ENCODE peak calls at places on chromosomes 3 and 15, in five cellular contexts. One of them, this sample, is unnamed.

GRCh38 chr3:9439331-9439730 is 41.9 kb downstream of the SETD5 start:
- DNase-seq in A549: no peak
- DNase-seq in astrocyte of the cerebellum: no peak
- DNase-seq in tibial artery: no peak
- DNase-seq in AG09309: no peak
- DNase-seq in this sample: no peak

GRCh38 chr3:145639880-145640279 is 521.1 kb downstream of the PLOD2 start:
- DNase-seq in A549: no peak
- DNase-seq in tibial artery: no peak
- DNase-seq in AG09309: no peak
- DNase-seq in astrocyte of the cerebellum: no peak
- DNase-seq in this sample: no peak

GRCh38 chr3:193680220-193680619 is 87.2 kb downstream of the OPA1 start:
- DNase-seq in astrocyte of the cerebellum: no peak
- DNase-seq in tibial artery: no peak
- DNase-seq in A549: no peak
- DNase-seq in AG09309: no peak
- DNase-seq in this sample: no peak

GRCh38 chr3:184156522-184156955 is 1.4 kb downstream of the DVL3 start:
- DNase-seq in AG09309: no peak
- DNase-seq in astrocyte of the cerebellum: no peak
- DNase-seq in A549: no peak
- DNase-seq in tibial artery: no peak
- DNase-seq in this sample: peak

GRCh38 chr3:183069086-183069485 is 30.2 kb downstream of the MCCC1 start:
- DNase-seq in AG09309: no peak
- DNase-seq in A549: no peak
- DNase-seq in tibial artery: no peak
- DNase-seq in astrocyte of the cerebellum: no peak
- DNase-seq in this sample: no peak

GRCh38 chr3:42711491-42712343 is 9.1 kb upstream of the HHATL start:
- DNase-seq in tibial artery: no peak
- DNase-seq in astrocyte of the cerebellum: no peak
- DNase-seq in A549: peak
- DNase-seq in AG09309: no peak
- DNase-seq in this sample: peak

GRCh38 chr15:79373728-79374127 is 58.4 kb upstream of the MINAR1 start:
- DNase-seq in A549: no peak
- DNase-seq in tibial artery: no peak
- DNase-seq in AG09309: no peak
- DNase-seq in astrocyte of the cerebellum: no peak
- DNase-seq in this sample: no peak

GRCh38 chr15:48974865-48975264 is 11.1 kb upstream of the SHC4 start:
- DNase-seq in tibial artery: no peak
- DNase-seq in A549: peak
- DNase-seq in astrocyte of the cerebellum: no peak
- DNase-seq in AG09309: no peak
- DNase-seq in this sample: no peak

GRCh38 chr15:74906193-74906449 is 530 bp downstream of the FAM219B start:
- DNase-seq in tibial artery: peak
- DNase-seq in A549: no peak
- DNase-seq in astrocyte of the cerebellum: no peak
- DNase-seq in AG09309: no peak
- DNase-seq in this sample: no peak

GRCh38 chr15:70264014-70264492 is 166.3 kb upstream of the TLE3 start:
- DNase-seq in astrocyte of the cerebellum: peak
- DNase-seq in AG09309: no peak
- DNase-seq in tibial artery: no peak
- DNase-seq in A549: no peak
- DNase-seq in this sample: no peak

GRCh38 chr3:119289371-119289770 is 4.8 kb upstream of the ARHGAP31 start:
- DNase-seq in AG09309: no peak
- DNase-seq in A549: no peak
- DNase-seq in astrocyte of the cerebellum: no peak
- DNase-seq in tibial artery: no peak
- DNase-seq in this sample: no peak

GRCh38 chr3:9746330-9746729 is 3.4 kb upstream of the OGG1 start:
- DNase-seq in AG09309: peak
- DNase-seq in tibial artery: no peak
- DNase-seq in astrocyte of the cerebellum: peak
- DNase-seq in A549: no peak
- DNase-seq in this sample: no peak

GRCh38 chr3:20043398-20043797 is 3.2 kb downstream of the KAT2B start:
- DNase-seq in astrocyte of the cerebellum: no peak
- DNase-seq in AG09309: no peak
- DNase-seq in A549: no peak
- DNase-seq in tibial artery: peak
- DNase-seq in this sample: peak

GRCh38 chr3:32003380-32003779 is 21.8 kb downstream of the ZNF860 start:
- DNase-seq in AG09309: no peak
- DNase-seq in tibial artery: no peak
- DNase-seq in astrocyte of the cerebellum: no peak
- DNase-seq in A549: no peak
- DNase-seq in this sample: no peak

GRCh38 chr3:120440001-120440703 is 10.6 kb downstream of the FSTL1 start:
- DNase-seq in AG09309: no peak
- DNase-seq in astrocyte of the cerebellum: no peak
- DNase-seq in A549: no peak
- DNase-seq in tibial artery: no peak
- DNase-seq in this sample: no peak

GRCh38 chr3:130779486-130779885 is 32.9 kb upstream of the PIK3R4 start:
- DNase-seq in astrocyte of the cerebellum: no peak
- DNase-seq in tibial artery: no peak
- DNase-seq in AG09309: no peak
- DNase-seq in A549: no peak
- DNase-seq in this sample: no peak

GRCh38 chr3:115581347-115582135 is 41.8 kb upstream of the GAP43 start:
- DNase-seq in A549: no peak
- DNase-seq in astrocyte of the cerebellum: no peak
- DNase-seq in tibial artery: no peak
- DNase-seq in AG09309: peak
- DNase-seq in this sample: no peak

GRCh38 chr3:133490468-133491351 is 82.8 kb upstream of the CDV3 start:
- DNase-seq in tibial artery: no peak
- DNase-seq in AG09309: no peak
- DNase-seq in astrocyte of the cerebellum: no peak
- DNase-seq in A549: no peak
- DNase-seq in this sample: no peak

GRCh38 chr3:114856867-114857266 is 290.2 kb downstream of the ZBTB20 start:
- DNase-seq in tibial artery: no peak
- DNase-seq in astrocyte of the cerebellum: no peak
- DNase-seq in AG09309: no peak
- DNase-seq in A549: no peak
- DNase-seq in this sample: no peak

GRCh38 chr3:142112601-142113000 is 36.7 kb downstream of the TFDP2 start:
- DNase-seq in A549: no peak
- DNase-seq in AG09309: no peak
- DNase-seq in astrocyte of the cerebellum: no peak
- DNase-seq in tibial artery: no peak
- DNase-seq in this sample: no peak

GRCh38 chr3:23172059-23172458 is 31.1 kb upstream of the UBE2E2 start:
- DNase-seq in AG09309: no peak
- DNase-seq in tibial artery: no peak
- DNase-seq in astrocyte of the cerebellum: no peak
- DNase-seq in A549: no peak
- DNase-seq in this sample: no peak

GRCh38 chr3:73547427-73548036 is 77.2 kb downstream of the PDZRN3 start:
- DNase-seq in AG09309: peak
- DNase-seq in tibial artery: no peak
- DNase-seq in astrocyte of the cerebellum: peak
- DNase-seq in A549: no peak
- DNase-seq in this sample: no peak

GRCh38 chr15:56307180-56307579 is 58.0 kb upstream of the TEX9 start:
- DNase-seq in A549: no peak
- DNase-seq in astrocyte of the cerebellum: no peak
- DNase-seq in tibial artery: no peak
- DNase-seq in AG09309: no peak
- DNase-seq in this sample: no peak

GRCh38 chr3:129481783-129482332 is 41.8 kb downstream of the IFT122 start:
- DNase-seq in tibial artery: peak
- DNase-seq in astrocyte of the cerebellum: no peak
- DNase-seq in A549: no peak
- DNase-seq in AG09309: no peak
- DNase-seq in this sample: peak

GRCh38 chr15:38860253-38860652 is 295.6 kb upstream of the RASGRP1 start:
- DNase-seq in astrocyte of the cerebellum: no peak
- DNase-seq in tibial artery: no peak
- DNase-seq in AG09309: no peak
- DNase-seq in A549: no peak
- DNase-seq in this sample: no peak

GRCh38 chr3:50885491-50885890 is 210.8 kb downstream of the DOCK3 start:
- DNase-seq in AG09309: no peak
- DNase-seq in A549: no peak
- DNase-seq in astrocyte of the cerebellum: no peak
- DNase-seq in tibial artery: no peak
- DNase-seq in this sample: no peak

GRCh38 chr3:181383760-181384159 is 328.0 kb upstream of the SOX2 start:
- DNase-seq in A549: no peak
- DNase-seq in astrocyte of the cerebellum: no peak
- DNase-seq in tibial artery: no peak
- DNase-seq in AG09309: no peak
- DNase-seq in this sample: no peak

GRCh38 chr3:6491768-6492167 is 369.1 kb upstream of the GRM7 start:
- DNase-seq in astrocyte of the cerebellum: no peak
- DNase-seq in A549: no peak
- DNase-seq in tibial artery: no peak
- DNase-seq in AG09309: no peak
- DNase-seq in this sample: no peak

GRCh38 chr3:112360574-112360973 is 27.6 kb downstream of the CD200 start:
- DNase-seq in A549: no peak
- DNase-seq in AG09309: no peak
- DNase-seq in astrocyte of the cerebellum: peak
- DNase-seq in tibial artery: no peak
- DNase-seq in this sample: no peak

GRCh38 chr3:105853801-105854432 is 14.9 kb downstream of the CBLB start:
- DNase-seq in tibial artery: no peak
- DNase-seq in A549: no peak
- DNase-seq in AG09309: no peak
- DNase-seq in astrocyte of the cerebellum: no peak
- DNase-seq in this sample: no peak

GRCh38 chr15:79640206-79640605 is 208.1 kb downstream of the MINAR1 start:
- DNase-seq in A549: peak
- DNase-seq in astrocyte of the cerebellum: peak
- DNase-seq in AG09309: peak
- DNase-seq in tibial artery: no peak
- DNase-seq in this sample: no peak

GRCh38 chr3:101548527-101549105 is 13.1 kb upstream of the TRMT10C start:
- DNase-seq in astrocyte of the cerebellum: no peak
- DNase-seq in A549: peak
- DNase-seq in tibial artery: no peak
- DNase-seq in AG09309: no peak
- DNase-seq in this sample: no peak

GRCh38 chr3:27888562-27888961 is 166.4 kb upstream of the EOMES start:
- DNase-seq in astrocyte of the cerebellum: no peak
- DNase-seq in A549: peak
- DNase-seq in tibial artery: no peak
- DNase-seq in AG09309: no peak
- DNase-seq in this sample: no peak

GRCh38 chr15:89625716-89626115 is 29.6 kb downstream of the KIF7 start:
- DNase-seq in AG09309: no peak
- DNase-seq in tibial artery: no peak
- DNase-seq in astrocyte of the cerebellum: no peak
- DNase-seq in A549: no peak
- DNase-seq in this sample: no peak
- TF ChIP-seq CTCF in AG09309: no peak
- TF ChIP-seq CTCF in tibial artery: no peak
- TF ChIP-seq CTCF in astrocyte of the cerebellum: no peak
- TF ChIP-seq CTCF in A549: no peak
- TF ChIP-seq CTCF in this sample: no peak

GRCh38 chr3:39154323-39155021 is 1.1 kb upstream of the CSRNP1 start:
- DNase-seq in tibial artery: no peak
- DNase-seq in astrocyte of the cerebellum: no peak
- DNase-seq in A549: peak
- DNase-seq in AG09309: no peak
- DNase-seq in this sample: no peak

GRCh38 chr3:39157359-39157758 is 4.0 kb upstream of the CSRNP1 start:
- DNase-seq in astrocyte of the cerebellum: no peak
- DNase-seq in AG09309: no peak
- DNase-seq in A549: no peak
- DNase-seq in tibial artery: no peak
- DNase-seq in this sample: no peak

GRCh38 chr3:39156421-39156820 is 3.0 kb upstream of the CSRNP1 start:
- DNase-seq in AG09309: no peak
- DNase-seq in A549: no peak
- DNase-seq in astrocyte of the cerebellum: no peak
- DNase-seq in tibial artery: no peak
- DNase-seq in this sample: no peak

GRCh38 chr3:39150803-39151631 is 2.4 kb downstream of the CSRNP1 start:
- DNase-seq in AG09309: peak
- DNase-seq in tibial artery: peak
- DNase-seq in A549: peak
- DNase-seq in astrocyte of the cerebellum: peak
- DNase-seq in this sample: peak

GRCh38 chr3:39153977-39154299 is 547 bp upstream of the CSRNP1 start:
- DNase-seq in A549: no peak
- DNase-seq in tibial artery: no peak
- DNase-seq in astrocyte of the cerebellum: no peak
- DNase-seq in AG09309: no peak
- DNase-seq in this sample: no peak
- H3K4me3 ChIP-seq in A549: peak
- H3K4me3 ChIP-seq in tibial artery: peak
- H3K4me3 ChIP-seq in astrocyte of the cerebellum: peak
- H3K4me3 ChIP-seq in AG09309: peak
- H3K4me3 ChIP-seq in this sample: peak

DNA sequence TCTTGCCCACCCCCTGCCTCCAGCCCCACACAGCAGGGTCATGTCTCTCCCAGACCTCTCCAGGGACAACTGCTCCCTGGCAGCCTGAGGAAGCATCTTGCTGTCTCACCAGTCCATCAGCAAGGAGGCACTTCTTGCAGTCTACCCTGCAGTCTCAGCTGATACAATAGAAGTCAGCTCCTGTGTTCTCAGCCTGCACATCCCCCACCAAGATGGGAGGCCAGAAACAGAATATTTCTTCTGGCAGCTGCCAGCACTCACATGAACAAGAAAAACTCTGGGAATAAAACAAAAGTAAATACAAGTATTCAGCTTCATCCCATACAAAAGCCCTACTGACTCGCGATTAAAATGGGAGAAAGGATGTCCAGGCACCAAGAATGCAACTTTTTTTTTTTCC is 457.4 kb upstream of the PROK2 start:
- DNase-seq in astrocyte of the cerebellum: no peak
- DNase-seq in AG09309: no peak
- DNase-seq in tibial artery: no peak
- DNase-seq in A549: no peak
- DNase-seq in this sample: no peak
- TF ChIP-seq CTCF in astrocyte of the cerebellum: no peak
- TF ChIP-seq CTCF in AG09309: no peak
- TF ChIP-seq CTCF in tibial artery: no peak
- TF ChIP-seq CTCF in A549: no peak
- TF ChIP-seq CTCF in this sample: no peak

DNA sequence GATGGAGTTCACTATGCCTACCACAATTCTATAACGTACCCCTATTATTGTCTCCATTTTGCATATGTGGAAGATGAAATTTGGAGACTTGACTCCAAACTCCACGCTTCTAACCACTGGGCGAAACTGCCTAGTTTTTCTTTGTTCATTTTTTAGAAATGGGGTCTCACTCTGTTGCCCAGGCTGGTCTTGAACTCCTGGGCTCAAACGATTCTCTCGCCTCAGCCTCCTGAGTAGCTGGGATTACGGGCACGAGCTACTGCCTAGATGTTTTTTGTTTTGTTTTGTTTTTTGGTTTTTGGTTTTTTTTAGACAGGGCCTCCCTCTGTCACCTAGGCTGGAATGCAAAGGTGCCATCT is 584 bp upstream of the RPL32 start:
- DNase-seq in astrocyte of the cerebellum: no peak
- DNase-seq in A549: no peak
- DNase-seq in tibial artery: no peak
- DNase-seq in AG09309: no peak
- DNase-seq in this sample: no peak
- H3K4me3 ChIP-seq in astrocyte of the cerebellum: no peak
- H3K4me3 ChIP-seq in A549: peak
- H3K4me3 ChIP-seq in tibial artery: peak
- H3K4me3 ChIP-seq in AG09309: no peak
- H3K4me3 ChIP-seq in this sample: peak

This sample was measured in upper lobe of right lung.